ENCODE peak calls at places on chromosomes 6 and 20, in six cellular contexts. P is NB4, A is GM23338, W is NAMALWA, T is NCI-H1417, G is astrocyte of the hippocampus. X is an unnamed sample.

GRCh38 chr6:168926306-168926705 is 327.3 kb downstream of the THBS2 start:
- DNase-seq in A (no peak), T (no peak), P (no peak), G (no peak), W (no peak), X (no peak)

GRCh38 chr6:133749427-133749826 is 139.5 kb upstream of the TCF21 start:
- DNase-seq in T (no peak), P (no peak), A (no peak), W (no peak), G (no peak), X (no peak)

GRCh38 chr6:116883005-116883404 is 6.0 kb downstream of the RFX6 start:
- DNase-seq in A (no peak), P (no peak), T (no peak), W (no peak), G (no peak), X (no peak)

GRCh38 chr20:8293791-8294190 is 161.7 kb downstream of the PLCB1 start:
- DNase-seq in G (no peak), W (no peak), P (no peak), A (no peak), T (no peak), X (no peak)

GRCh38 chr6:88368071-88368787 is 202.1 kb upstream of the CNR1 start:
- DNase-seq in A (no peak), W (no peak), T (no peak), P (no peak), G (peak; percentile 57), X (no peak)

GRCh38 chr6:126811307-126811706 is 307.2 kb upstream of the RSPO3 start:
- DNase-seq in G (peak; percentile 67), P (no peak), A (no peak), T (no peak), W (no peak), X (no peak)

GRCh38 chr20:44040202-44040915 is 125.7 kb downstream of the TOX2 start:
- DNase-seq in G (no peak), W (no peak), T (no peak), P (no peak), A (no peak), X (no peak)

GRCh38 chr20:33474097-33474846 is 15.6 kb upstream of the CBFA2T2 start:
- DNase-seq in G (no peak), W (no peak), P (peak; percentile 52), A (no peak), T (peak; percentile 36), X (no peak)

X was measured in GF-D8.